ENCODE peak calls at places on chromosomes 5 and 9, in six cellular contexts. One of them, this sample, is unnamed.

GRCh38 chr5:99646011-99646647 is 717.3 kb upstream of the CHD1 start:
- DNase-seq in mammary epithelial cell: no peak
- DNase-seq in thyroid gland: no peak
- DNase-seq in MCF 10A: no peak
- DNase-seq in foreskin fibroblast: no peak
- DNase-seq in CD4-positive, alpha-beta T cell: no peak
- DNase-seq in this sample: no peak

GRCh38 chr9:4299006-4299795 is 667 bp downstream of the GLIS3 start:
- DNase-seq in mammary epithelial cell: peak
- DNase-seq in thyroid gland: peak
- DNase-seq in MCF 10A: no peak
- DNase-seq in foreskin fibroblast: peak
- DNase-seq in CD4-positive, alpha-beta T cell: no peak
- DNase-seq in this sample: peak

GRCh38 chr9:89542461-89543021 is 44.6 kb upstream of the SEMA4D start:
- DNase-seq in mammary epithelial cell: peak
- DNase-seq in thyroid gland: no peak
- DNase-seq in MCF 10A: no peak
- DNase-seq in foreskin fibroblast: no peak
- DNase-seq in CD4-positive, alpha-beta T cell: no peak
- DNase-seq in this sample: no peak

GRCh38 chr5:107023732-107024131 is 647.0 kb downstream of the EFNA5 start:
- DNase-seq in mammary epithelial cell: peak
- DNase-seq in thyroid gland: no peak
- DNase-seq in MCF 10A: no peak
- DNase-seq in foreskin fibroblast: no peak
- DNase-seq in CD4-positive, alpha-beta T cell: no peak
- DNase-seq in this sample: no peak

GRCh38 chr9:98926016-98926415 is 17.7 kb upstream of the COL15A1 start:
- DNase-seq in mammary epithelial cell: no peak
- DNase-seq in thyroid gland: no peak
- DNase-seq in MCF 10A: no peak
- DNase-seq in foreskin fibroblast: no peak
- DNase-seq in CD4-positive, alpha-beta T cell: no peak
- DNase-seq in this sample: no peak

GRCh38 chr5:117380316-117380715 is 805.7 kb upstream of the SEMA6A start:
- DNase-seq in mammary epithelial cell: no peak
- DNase-seq in thyroid gland: no peak
- DNase-seq in MCF 10A: no peak
- DNase-seq in foreskin fibroblast: no peak
- DNase-seq in CD4-positive, alpha-beta T cell: no peak
- DNase-seq in this sample: no peak

GRCh38 chr9:127178646-127179632 is 56.5 kb upstream of the ANGPTL2 start:
- DNase-seq in mammary epithelial cell: no peak
- DNase-seq in thyroid gland: no peak
- DNase-seq in MCF 10A: no peak
- DNase-seq in foreskin fibroblast: peak
- DNase-seq in CD4-positive, alpha-beta T cell: no peak
- DNase-seq in this sample: no peak

GRCh38 chr9:123048748-123049147 is 15.3 kb downstream of the GPR21 start:
- DNase-seq in mammary epithelial cell: no peak
- DNase-seq in thyroid gland: no peak
- DNase-seq in MCF 10A: no peak
- DNase-seq in foreskin fibroblast: peak
- DNase-seq in CD4-positive, alpha-beta T cell: no peak
- DNase-seq in this sample: no peak

GRCh38 chr9:27505744-27506161 is 18.3 kb upstream of the IFNK start:
- DNase-seq in mammary epithelial cell: peak
- DNase-seq in thyroid gland: no peak
- DNase-seq in MCF 10A: peak
- DNase-seq in foreskin fibroblast: no peak
- DNase-seq in CD4-positive, alpha-beta T cell: no peak
- DNase-seq in this sample: no peak

GRCh38 chr5:56094579-56095361 is 100.0 kb upstream of the IL6ST start:
- DNase-seq in mammary epithelial cell: no peak
- DNase-seq in thyroid gland: no peak
- DNase-seq in MCF 10A: no peak
- DNase-seq in foreskin fibroblast: no peak
- DNase-seq in CD4-positive, alpha-beta T cell: no peak
- DNase-seq in this sample: no peak

GRCh38 chr9:127128341-127129072 is 6.1 kb upstream of the ANGPTL2 start:
- DNase-seq in mammary epithelial cell: peak
- DNase-seq in thyroid gland: peak
- DNase-seq in MCF 10A: peak
- DNase-seq in foreskin fibroblast: peak
- DNase-seq in CD4-positive, alpha-beta T cell: no peak
- DNase-seq in this sample: no peak

GRCh38 chr5:106397700-106398099 is 1273.0 kb downstream of the EFNA5 start:
- DNase-seq in mammary epithelial cell: peak
- DNase-seq in thyroid gland: no peak
- DNase-seq in MCF 10A: peak
- DNase-seq in foreskin fibroblast: peak
- DNase-seq in CD4-positive, alpha-beta T cell: no peak
- DNase-seq in this sample: no peak

GRCh38 chr5:542693-543311 is 18.6 kb upstream of the SLC9A3 start:
- DNase-seq in mammary epithelial cell: no peak
- DNase-seq in thyroid gland: peak
- DNase-seq in MCF 10A: no peak
- DNase-seq in foreskin fibroblast: no peak
- DNase-seq in CD4-positive, alpha-beta T cell: peak
- DNase-seq in this sample: no peak

GRCh38 chr9:112945620-112946208 is 55.0 kb upstream of the SLC46A2 start:
- DNase-seq in mammary epithelial cell: no peak
- DNase-seq in thyroid gland: peak
- DNase-seq in MCF 10A: no peak
- DNase-seq in foreskin fibroblast: no peak
- DNase-seq in CD4-positive, alpha-beta T cell: no peak
- DNase-seq in this sample: peak
- TF ChIP-seq CTCF in mammary epithelial cell: no peak
- TF ChIP-seq CTCF in thyroid gland: no peak
- TF ChIP-seq CTCF in MCF 10A: no peak
- TF ChIP-seq CTCF in foreskin fibroblast: no peak
- TF ChIP-seq CTCF in CD4-positive, alpha-beta T cell: no peak
- TF ChIP-seq CTCF in this sample: peak

DNA sequence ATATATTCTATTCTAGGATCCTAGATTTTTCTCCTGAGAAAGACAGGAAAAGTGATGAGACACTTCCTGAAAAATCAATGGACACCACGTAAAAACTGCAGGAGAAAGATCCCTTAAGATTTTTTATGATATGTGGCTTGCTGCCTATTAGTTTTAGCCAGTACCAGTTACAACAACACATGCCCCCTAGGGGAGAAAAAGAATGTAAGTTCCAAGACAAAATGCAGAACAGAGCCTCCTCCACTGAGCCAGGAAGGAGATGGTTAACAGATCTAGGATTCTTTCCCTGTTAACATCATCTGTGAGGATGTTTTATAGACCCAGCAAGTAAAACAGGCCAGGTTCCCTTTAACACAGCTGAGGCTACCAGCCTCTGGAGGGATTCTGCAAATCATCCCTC is 574.7 kb downstream of the TLE4 start:
- DNase-seq in mammary epithelial cell: no peak
- DNase-seq in thyroid gland: no peak
- DNase-seq in MCF 10A: peak
- DNase-seq in foreskin fibroblast: peak
- DNase-seq in CD4-positive, alpha-beta T cell: no peak
- DNase-seq in this sample: no peak
- TF ChIP-seq CTCF in mammary epithelial cell: peak
- TF ChIP-seq CTCF in thyroid gland: peak
- TF ChIP-seq CTCF in MCF 10A: no peak
- TF ChIP-seq CTCF in foreskin fibroblast: peak
- TF ChIP-seq CTCF in CD4-positive, alpha-beta T cell: no peak
- TF ChIP-seq CTCF in this sample: peak

GRCh38 chr5:21665525-21665924 is 1187.6 kb downstream of the CDH12 start:
- DNase-seq in mammary epithelial cell: no peak
- DNase-seq in thyroid gland: no peak
- DNase-seq in MCF 10A: no peak
- DNase-seq in foreskin fibroblast: no peak
- DNase-seq in CD4-positive, alpha-beta T cell: no peak
- DNase-seq in this sample: no peak

GRCh38 chr5:21661129-21661528 is 1192.0 kb downstream of the CDH12 start:
- DNase-seq in mammary epithelial cell: no peak
- DNase-seq in thyroid gland: no peak
- DNase-seq in MCF 10A: no peak
- DNase-seq in foreskin fibroblast: no peak
- DNase-seq in CD4-positive, alpha-beta T cell: no peak
- DNase-seq in this sample: no peak

DNA sequence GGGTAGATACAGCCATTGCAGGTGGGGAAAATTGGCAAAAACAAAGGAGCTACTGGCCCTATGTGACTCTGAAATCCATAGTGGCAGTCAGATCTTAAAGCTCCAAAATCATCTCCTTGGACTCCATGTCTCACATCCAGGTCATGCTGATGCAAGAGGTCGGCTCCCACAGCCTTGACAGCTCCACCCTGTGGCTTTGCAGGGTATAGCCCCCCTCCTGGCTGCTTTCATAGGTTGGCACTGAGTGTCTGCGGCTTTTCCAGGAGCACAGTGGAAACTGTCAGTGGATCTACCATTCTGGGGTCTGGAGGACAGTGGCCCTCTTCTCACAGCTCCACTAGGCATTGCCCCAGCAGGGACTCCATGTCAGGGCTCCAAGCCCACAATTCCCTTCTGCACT is 1190.1 kb downstream of the CDH12 start:
- DNase-seq in mammary epithelial cell: no peak
- DNase-seq in thyroid gland: no peak
- DNase-seq in MCF 10A: no peak
- DNase-seq in foreskin fibroblast: no peak
- DNase-seq in CD4-positive, alpha-beta T cell: no peak
- DNase-seq in this sample: no peak
- TF ChIP-seq CTCF in mammary epithelial cell: no peak
- TF ChIP-seq CTCF in thyroid gland: no peak
- TF ChIP-seq CTCF in MCF 10A: no peak
- TF ChIP-seq CTCF in foreskin fibroblast: no peak
- TF ChIP-seq CTCF in CD4-positive, alpha-beta T cell: no peak
- TF ChIP-seq CTCF in this sample: no peak

GRCh38 chr5:65646938-65647337 is 22.1 kb downstream of the SHLD3 start:
- DNase-seq in mammary epithelial cell: no peak
- DNase-seq in thyroid gland: no peak
- DNase-seq in MCF 10A: no peak
- DNase-seq in foreskin fibroblast: no peak
- DNase-seq in CD4-positive, alpha-beta T cell: no peak
- DNase-seq in this sample: no peak

GRCh38 chr5:65651144-65651543 is 26.3 kb downstream of the SHLD3 start:
- DNase-seq in mammary epithelial cell: no peak
- DNase-seq in thyroid gland: no peak
- DNase-seq in MCF 10A: no peak
- DNase-seq in foreskin fibroblast: no peak
- DNase-seq in CD4-positive, alpha-beta T cell: no peak
- DNase-seq in this sample: no peak

DNA sequence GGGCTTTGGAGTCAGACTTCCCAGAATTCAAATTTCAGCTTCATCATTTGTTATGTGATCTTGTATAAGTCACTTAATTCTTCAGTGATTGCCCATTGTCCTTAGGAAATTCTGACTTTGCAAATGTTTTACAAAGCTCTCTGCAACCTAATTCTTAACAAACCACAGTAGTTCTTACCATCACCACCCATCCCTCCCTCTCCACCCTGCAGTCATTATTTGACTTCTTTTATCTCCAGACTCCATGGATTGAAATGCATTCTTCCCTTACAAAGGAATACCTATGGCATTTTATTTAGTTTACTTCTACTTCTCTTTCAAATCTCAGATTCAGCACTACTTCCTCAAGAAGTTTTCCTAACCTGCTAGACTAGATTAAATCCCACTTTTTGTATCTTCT is 23.1 kb downstream of the SHLD3 start:
- DNase-seq in mammary epithelial cell: no peak
- DNase-seq in thyroid gland: no peak
- DNase-seq in MCF 10A: no peak
- DNase-seq in foreskin fibroblast: no peak
- DNase-seq in CD4-positive, alpha-beta T cell: no peak
- DNase-seq in this sample: no peak
- TF ChIP-seq CTCF in mammary epithelial cell: no peak
- TF ChIP-seq CTCF in thyroid gland: no peak
- TF ChIP-seq CTCF in MCF 10A: no peak
- TF ChIP-seq CTCF in foreskin fibroblast: no peak
- TF ChIP-seq CTCF in CD4-positive, alpha-beta T cell: no peak
- TF ChIP-seq CTCF in this sample: no peak

GRCh38 chr5:172370648-172371248 is 83.6 kb downstream of the SH3PXD2B start:
- DNase-seq in mammary epithelial cell: peak
- DNase-seq in thyroid gland: no peak
- DNase-seq in MCF 10A: peak
- DNase-seq in foreskin fibroblast: peak
- DNase-seq in CD4-positive, alpha-beta T cell: no peak
- DNase-seq in this sample: no peak
- TF ChIP-seq CTCF in mammary epithelial cell: peak
- TF ChIP-seq CTCF in thyroid gland: peak
- TF ChIP-seq CTCF in MCF 10A: peak
- TF ChIP-seq CTCF in foreskin fibroblast: peak
- TF ChIP-seq CTCF in CD4-positive, alpha-beta T cell: peak
- TF ChIP-seq CTCF in this sample: peak

GRCh38 chr5:141849371-141850182 is 28.6 kb downstream of the PCDH1 start:
- DNase-seq in mammary epithelial cell: peak
- DNase-seq in thyroid gland: peak
- DNase-seq in MCF 10A: peak
- DNase-seq in foreskin fibroblast: peak
- DNase-seq in CD4-positive, alpha-beta T cell: peak
- DNase-seq in this sample: peak
- TF ChIP-seq CTCF in mammary epithelial cell: peak
- TF ChIP-seq CTCF in thyroid gland: peak
- TF ChIP-seq CTCF in MCF 10A: no peak
- TF ChIP-seq CTCF in foreskin fibroblast: no peak
- TF ChIP-seq CTCF in CD4-positive, alpha-beta T cell: no peak
- TF ChIP-seq CTCF in this sample: peak

GRCh38 chr5:88283690-88284089 is 15.0 kb upstream of the TMEM161B start:
- DNase-seq in mammary epithelial cell: no peak
- DNase-seq in thyroid gland: no peak
- DNase-seq in MCF 10A: no peak
- DNase-seq in foreskin fibroblast: no peak
- DNase-seq in CD4-positive, alpha-beta T cell: no peak
- DNase-seq in this sample: no peak

GRCh38 chr5:88287302-88287701 is 18.7 kb upstream of the TMEM161B start:
- DNase-seq in mammary epithelial cell: no peak
- DNase-seq in thyroid gland: no peak
- DNase-seq in MCF 10A: no peak
- DNase-seq in foreskin fibroblast: no peak
- DNase-seq in CD4-positive, alpha-beta T cell: no peak
- DNase-seq in this sample: no peak

GRCh38 chr5:88287846-88288588 is 19.4 kb upstream of the TMEM161B start:
- DNase-seq in mammary epithelial cell: no peak
- DNase-seq in thyroid gland: no peak
- DNase-seq in MCF 10A: no peak
- DNase-seq in foreskin fibroblast: no peak
- DNase-seq in CD4-positive, alpha-beta T cell: no peak
- DNase-seq in this sample: no peak

GRCh38 chr5:88290801-88291200 is 22.2 kb upstream of the TMEM161B start:
- DNase-seq in mammary epithelial cell: no peak
- DNase-seq in thyroid gland: no peak
- DNase-seq in MCF 10A: no peak
- DNase-seq in foreskin fibroblast: peak
- DNase-seq in CD4-positive, alpha-beta T cell: no peak
- DNase-seq in this sample: no peak

DNA sequence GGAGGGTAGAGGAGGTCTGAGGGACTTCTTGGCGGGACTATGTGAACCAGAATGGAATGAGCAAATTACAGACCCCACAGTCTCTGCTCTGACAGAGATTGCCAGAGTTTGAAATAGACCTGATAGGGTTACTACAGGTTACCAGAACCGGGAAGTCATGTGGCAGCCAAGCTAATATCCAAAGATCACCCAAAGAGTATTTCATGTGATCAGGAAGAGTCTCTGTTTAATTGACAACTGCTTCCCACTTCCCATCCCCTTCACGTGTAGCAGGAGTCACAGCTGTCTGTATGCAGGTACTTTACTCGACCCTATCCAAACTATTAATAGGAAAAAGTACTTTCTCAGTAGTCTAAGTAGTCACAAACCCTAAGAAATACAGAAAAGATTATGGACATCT is 20.2 kb upstream of the TMEM161B start:
- DNase-seq in mammary epithelial cell: no peak
- DNase-seq in thyroid gland: no peak
- DNase-seq in MCF 10A: no peak
- DNase-seq in foreskin fibroblast: no peak
- DNase-seq in CD4-positive, alpha-beta T cell: no peak
- DNase-seq in this sample: no peak
- TF ChIP-seq CTCF in mammary epithelial cell: no peak
- TF ChIP-seq CTCF in thyroid gland: no peak
- TF ChIP-seq CTCF in MCF 10A: no peak
- TF ChIP-seq CTCF in foreskin fibroblast: no peak
- TF ChIP-seq CTCF in CD4-positive, alpha-beta T cell: no peak
- TF ChIP-seq CTCF in this sample: no peak

This sample was measured in progenitor cell of endocrine pancreas.